ENCODE peak calls at places on chromosome 15, in four cellular contexts. One of them, this sample, is unnamed. For H3K27me3, the result is how much of the 10 kb centered on the place peaks cover.

GRCh38 chr15:64865126-64865997 is 23.6 kb downstream of the PLEKHO2 start:
- DNase-seq in colonic mucosa: no peak
- DNase-seq in Caco-2: no peak
- DNase-seq in heart left ventricle: no peak
- DNase-seq in this sample: no peak

GRCh38 chr15:68187559-68187958 is 17.6 kb downstream of the CALML4 start:
- DNase-seq in colonic mucosa: peak
- DNase-seq in Caco-2: no peak
- DNase-seq in heart left ventricle: peak
- DNase-seq in this sample: no peak

GRCh38 chr15:65832549-65833364 is 36.5 kb upstream of the RAB11A start:
- DNase-seq in colonic mucosa: peak
- DNase-seq in Caco-2: peak
- DNase-seq in heart left ventricle: peak
- DNase-seq in this sample: peak

GRCh38 chr15:58396181-58396580 is 35.6 kb upstream of the LIPC start:
- DNase-seq in colonic mucosa: no peak
- DNase-seq in Caco-2: no peak
- DNase-seq in heart left ventricle: no peak
- DNase-seq in this sample: no peak

GRCh38 chr15:92889390-92890113 is 10.6 kb upstream of the CHD2 start:
- DNase-seq in colonic mucosa: no peak
- DNase-seq in Caco-2: no peak
- DNase-seq in heart left ventricle: no peak
- DNase-seq in this sample: no peak

GRCh38 chr15:39213385-39213840 is 367.5 kb upstream of the THBS1 start:
- DNase-seq in colonic mucosa: no peak
- DNase-seq in Caco-2: peak
- DNase-seq in heart left ventricle: peak
- DNase-seq in this sample: no peak

GRCh38 chr15:89492111-89492641 is 4.2 kb downstream of the RHCG start:
- DNase-seq in colonic mucosa: no peak
- DNase-seq in Caco-2: no peak
- DNase-seq in heart left ventricle: no peak
- DNase-seq in this sample: no peak

GRCh38 chr15:56243117-56243773 is 434 bp downstream of the RFX7 start:
- DNase-seq in colonic mucosa: peak
- DNase-seq in Caco-2: peak
- DNase-seq in heart left ventricle: peak
- DNase-seq in this sample: peak

GRCh38 chr15:72411544-72411943 is 13.4 kb downstream of the TMEM202 start:
- DNase-seq in colonic mucosa: no peak
- DNase-seq in Caco-2: no peak
- DNase-seq in heart left ventricle: no peak
- DNase-seq in this sample: no peak

GRCh38 chr15:57418640-57419039 is 42.3 kb downstream of the CGNL1 start:
- DNase-seq in colonic mucosa: no peak
- DNase-seq in Caco-2: no peak
- DNase-seq in heart left ventricle: no peak
- DNase-seq in this sample: no peak

GRCh38 chr15:50067254-50067653 is 51.8 kb downstream of the ATP8B4 start:
- DNase-seq in colonic mucosa: no peak
- DNase-seq in Caco-2: no peak
- DNase-seq in heart left ventricle: no peak
- DNase-seq in this sample: no peak

GRCh38 chr15:56523521-56523920 is 58.6 kb upstream of the MNS1 start:
- DNase-seq in colonic mucosa: no peak
- DNase-seq in Caco-2: no peak
- DNase-seq in heart left ventricle: no peak
- DNase-seq in this sample: no peak

GRCh38 chr15:62979252-62979651 is 63.3 kb upstream of the TPM1 start:
- DNase-seq in colonic mucosa: no peak
- DNase-seq in Caco-2: no peak
- DNase-seq in heart left ventricle: no peak
- DNase-seq in this sample: no peak

GRCh38 chr15:67512140-67512539 is 8.8 kb upstream of the C15orf61 start:
- DNase-seq in colonic mucosa: no peak
- DNase-seq in Caco-2: no peak
- DNase-seq in heart left ventricle: no peak
- DNase-seq in this sample: no peak

GRCh38 chr15:35256141-35256540 is 171.0 kb upstream of the NANOGP8 start:
- DNase-seq in colonic mucosa: no peak
- DNase-seq in Caco-2: no peak
- DNase-seq in heart left ventricle: no peak
- DNase-seq in this sample: no peak

GRCh38 chr15:68674975-68675374 is 96.2 kb downstream of the CORO2B start:
- DNase-seq in colonic mucosa: no peak
- DNase-seq in Caco-2: no peak
- DNase-seq in heart left ventricle: no peak
- DNase-seq in this sample: no peak

DNA sequence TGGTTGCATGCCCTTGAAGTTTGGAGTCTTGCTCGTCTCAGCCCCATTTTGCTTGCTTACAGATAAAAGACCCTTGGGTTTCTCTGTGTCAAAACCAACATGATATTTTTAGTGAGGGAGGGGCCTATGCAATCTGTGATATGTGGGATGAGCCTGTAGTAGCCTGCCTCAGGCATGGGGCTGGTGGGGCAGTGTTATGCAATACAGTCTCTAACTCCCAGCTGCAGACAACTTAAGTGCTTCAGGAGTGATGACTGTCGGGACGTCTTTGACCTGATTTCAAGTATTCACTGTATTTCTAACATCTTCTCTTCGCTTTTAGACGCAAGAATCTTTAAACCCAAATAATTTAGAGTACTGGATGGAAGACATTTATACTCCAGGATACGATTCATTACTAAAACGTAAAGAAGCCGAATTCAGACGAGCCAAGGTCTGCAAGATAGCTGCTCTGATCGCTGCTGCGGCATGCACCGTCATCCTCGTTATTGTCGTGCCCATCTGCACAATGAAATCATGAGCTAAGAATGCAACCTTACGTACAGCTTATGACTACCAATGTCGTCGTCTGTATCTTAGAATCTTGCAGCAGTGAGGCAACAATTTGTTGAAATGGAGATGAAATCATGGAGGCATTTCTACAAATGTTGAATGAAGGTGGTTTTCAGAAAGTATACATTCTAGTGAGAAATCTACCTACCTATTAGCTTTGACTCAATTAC is 35.9 kb downstream of the MINAR1 start:
- DNase-seq in colonic mucosa: no peak
- DNase-seq in Caco-2: no peak
- DNase-seq in heart left ventricle: no peak
- DNase-seq in this sample: no peak
- H3K27me3 ChIP-seq in colonic mucosa: under half
- H3K27me3 ChIP-seq in Caco-2: under half
- H3K27me3 ChIP-seq in heart left ventricle: under half
- H3K27me3 ChIP-seq in this sample: under half

GRCh38 chr15:101429646-101430045 is 59.9 kb downstream of the PCSK6 start:
- DNase-seq in colonic mucosa: no peak
- DNase-seq in Caco-2: no peak
- DNase-seq in heart left ventricle: no peak
- DNase-seq in this sample: no peak

GRCh38 chr15:101429191-101429590 is 60.3 kb downstream of the PCSK6 start:
- DNase-seq in colonic mucosa: no peak
- DNase-seq in Caco-2: no peak
- DNase-seq in heart left ventricle: no peak
- DNase-seq in this sample: no peak

GRCh38 chr15:101427606-101428487 is 61.7 kb downstream of the PCSK6 start:
- DNase-seq in colonic mucosa: no peak
- DNase-seq in Caco-2: no peak
- DNase-seq in heart left ventricle: no peak
- DNase-seq in this sample: no peak

GRCh38 chr15:101426761-101427333 is 62.7 kb downstream of the PCSK6 start:
- DNase-seq in colonic mucosa: no peak
- DNase-seq in Caco-2: no peak
- DNase-seq in heart left ventricle: no peak
- DNase-seq in this sample: no peak

DNA sequence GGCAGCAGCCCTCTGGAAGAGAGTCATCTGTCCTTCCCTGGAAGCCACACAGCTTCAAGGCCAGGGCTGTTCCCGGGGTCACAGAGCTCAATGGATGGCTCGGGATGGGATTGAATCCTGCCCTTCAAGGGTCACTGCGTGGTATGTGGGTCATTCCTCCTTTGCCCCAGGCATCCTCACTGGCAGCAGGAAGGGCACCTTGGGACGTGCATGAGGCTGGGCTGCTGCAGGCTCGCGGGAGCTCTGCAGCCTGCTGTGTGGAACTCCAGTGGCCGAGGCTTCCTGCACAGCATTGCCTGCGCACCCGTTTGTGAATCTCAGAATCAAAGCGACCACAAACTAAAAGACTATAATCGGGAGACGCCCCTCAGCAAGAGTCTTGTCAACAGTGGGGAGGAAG is 60.7 kb downstream of the PCSK6 start:
- DNase-seq in colonic mucosa: no peak
- DNase-seq in Caco-2: no peak
- DNase-seq in heart left ventricle: no peak
- DNase-seq in this sample: no peak
- H3K27me3 ChIP-seq in colonic mucosa: under half
- H3K27me3 ChIP-seq in Caco-2: under half
- H3K27me3 ChIP-seq in heart left ventricle: under half
- H3K27me3 ChIP-seq in this sample: under half

DNA sequence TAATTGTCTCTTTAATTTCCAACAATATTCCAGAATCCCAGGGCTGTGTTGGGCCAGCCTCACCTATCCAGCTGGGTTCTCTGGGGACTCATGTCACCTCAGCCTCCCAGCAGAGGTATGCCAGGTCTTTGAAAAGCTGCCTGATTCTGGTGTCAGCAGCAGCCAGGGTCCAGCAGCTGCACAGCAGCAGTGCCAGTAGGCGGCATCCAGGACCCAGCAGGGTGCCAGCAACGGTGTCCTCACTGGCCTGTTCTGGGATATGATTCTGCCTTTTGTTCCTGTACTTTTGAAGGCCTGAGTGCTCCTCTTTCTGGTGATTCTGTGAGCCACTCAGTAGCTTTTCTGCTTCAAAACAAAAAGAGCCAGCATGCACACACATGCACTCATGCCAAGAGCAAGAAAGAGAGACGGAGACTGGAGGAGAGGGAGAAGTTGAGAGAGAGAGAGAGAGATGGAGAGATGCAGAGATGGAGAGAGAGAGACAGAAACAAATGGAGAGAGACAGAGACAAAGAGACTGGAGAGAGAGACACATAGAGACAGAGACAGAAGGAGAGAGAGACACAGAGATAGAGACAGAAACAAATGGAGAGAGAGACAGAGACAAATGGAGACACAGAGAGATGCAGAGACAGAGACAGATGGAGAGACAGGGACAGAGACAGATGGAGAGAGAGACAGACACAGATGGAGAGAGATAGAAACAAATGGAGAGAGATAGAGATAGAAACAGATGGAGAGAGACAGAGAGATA is 205.7 kb downstream of the UACA start:
- DNase-seq in colonic mucosa: no peak
- DNase-seq in Caco-2: no peak
- DNase-seq in heart left ventricle: no peak
- DNase-seq in this sample: no peak
- H3K27me3 ChIP-seq in colonic mucosa: under half
- H3K27me3 ChIP-seq in Caco-2: under half
- H3K27me3 ChIP-seq in heart left ventricle: under half
- H3K27me3 ChIP-seq in this sample: under half

GRCh38 chr15:73865379-73865778 is 8.0 kb upstream of the TBC1D21 start:
- DNase-seq in colonic mucosa: no peak
- DNase-seq in Caco-2: no peak
- DNase-seq in heart left ventricle: no peak
- DNase-seq in this sample: no peak
- H3K27me3 ChIP-seq in colonic mucosa: under half
- H3K27me3 ChIP-seq in Caco-2: under half
- H3K27me3 ChIP-seq in heart left ventricle: under half
- H3K27me3 ChIP-seq in this sample: under half